ENCODE peak calls at places on chromosomes 4 and X, in nine cellular contexts. V is suprapubic skin, Q is lower lobe of right lung, Z is heart left ventricle, O is pancreas, A is cardiac muscle cell, F is fibroblast of lung, D is stomach, W is tibial nerve. X is an unnamed sample. For H3K4me1, the result is how much of the 10 kb centered on the place peaks cover.

GRCh38 chrX:152926279-152926678 is 28.4 kb downstream of the ZNF185 start:
- DNase-seq in O (peak), Z (no peak), W (no peak), D (peak), V (no peak), Q (no peak), A (no peak), F (peak), X (peak)

GRCh38 chr4:721261-722171 is 15.9 kb downstream of the PCGF3 start:
- DNase-seq in Z (no peak), O (no peak), D (no peak), F (peak), V (peak), A (no peak), Q (no peak), W (no peak), X (no peak)

GRCh38 chrX:115591856-115592842 is 31.2 kb downstream of the PLS3 start:
- DNase-seq in D (no peak), A (no peak), Q (no peak), V (no peak), W (no peak), F (peak), O (no peak), Z (no peak), X (no peak)

GRCh38 chr4:5192271-5192670 is 141.0 kb downstream of the STK32B start:
- DNase-seq in V (no peak), A (no peak), F (no peak), Q (no peak), W (no peak), D (no peak), O (no peak), Z (no peak), X (no peak)

GRCh38 chrX:32954125-32954524 is 257.2 kb downstream of the DMD start:
- DNase-seq in Q (no peak), D (no peak), W (no peak), A (no peak), V (no peak), Z (no peak), F (no peak), O (no peak), X (no peak)

GRCh38 chr4:116925900-116926457 is 159.4 kb downstream of the TRAM1L1 start:
- DNase-seq in D (peak), A (peak), F (peak), Q (peak), V (no peak), Z (no peak), O (peak), W (no peak), X (no peak)

GRCh38 chr4:23036503-23036902 is 343.8 kb downstream of the GBA3 start:
- DNase-seq in O (no peak), D (no peak), A (no peak), V (no peak), F (no peak), Q (no peak), Z (no peak), W (no peak), X (no peak)

GRCh38 chrX:154368630-154369452 is 5.6 kb downstream of the FLNA start:
- DNase-seq in A (no peak), Z (peak), Q (peak), V (peak), O (peak), W (peak), F (peak), D (peak), X (peak)

GRCh38 chrX:85379174-85379907 is at the start of gene POF1B:
- DNase-seq in Z (no peak), O (peak), Q (peak), F (no peak), V (no peak), A (no peak), D (peak), W (no peak), X (peak)

GRCh38 chr4:112422644-112423043 is 93.3 kb downstream of the NEUROG2 start:
- DNase-seq in V (no peak), A (no peak), F (no peak), W (no peak), O (no peak), D (no peak), Z (no peak), Q (no peak), X (peak)

GRCh38 chrX:10631416-10632145 is 11.2 kb upstream of the MID1 start:
- DNase-seq in Q (no peak), D (no peak), A (no peak), Z (no peak), O (no peak), V (no peak), W (no peak), F (no peak), X (no peak)

GRCh38 chr4:80101086-80101767 is 28.2 kb upstream of the ANTXR2 start:
- DNase-seq in O (no peak), D (no peak), F (no peak), Q (no peak), V (no peak), W (no peak), A (no peak), Z (no peak), X (no peak)

GRCh38 chr4:95129708-95130343 is 372.1 kb downstream of the BMPR1B start:
- DNase-seq in O (no peak), W (peak), A (no peak), F (peak), Q (no peak), Z (peak), V (no peak), D (no peak), X (peak)

GRCh38 chr4:121077496-121077895 is 5.2 kb upstream of the NDNF start:
- DNase-seq in O (no peak), A (no peak), Q (no peak), V (no peak), Z (no peak), D (no peak), W (no peak), F (no peak), X (peak)

GRCh38 chr4:77821775-77822174 is 2.6 kb upstream of the CNOT6L start:
- DNase-seq in O (no peak), D (no peak), Z (no peak), Q (no peak), V (no peak), F (no peak), W (no peak), A (no peak), X (no peak)

GRCh38 chr4:80307774-80308465 is 27.6 kb upstream of the CFAP299 start:
- DNase-seq in Z (no peak), W (no peak), Q (no peak), O (no peak), D (no peak), A (no peak), V (no peak), F (peak), X (peak)

GRCh38 chrX:57929373-57929772 is 19.1 kb upstream of the ZXDA start:
- DNase-seq in F (peak), V (no peak), O (no peak), D (no peak), Z (no peak), A (peak), W (no peak), Q (no peak), X (peak)

GRCh38 chr4:181308476-181309170 is 934.6 kb upstream of the TENM3 start:
- DNase-seq in W (no peak), F (no peak), D (peak), A (no peak), Z (no peak), V (no peak), Q (no peak), O (no peak), X (no peak)

GRCh38 chr4:123481034-123481433 is 84.4 kb downstream of the SPRY1 start:
- DNase-seq in F (peak), V (no peak), D (no peak), Q (no peak), W (no peak), O (no peak), Z (no peak), A (peak), X (no peak)

GRCh38 chr4:123559955-123560669 is 163.5 kb downstream of the SPRY1 start:
- DNase-seq in Q (no peak), D (no peak), F (peak), V (no peak), O (no peak), Z (no peak), W (no peak), A (peak), X (peak)

GRCh38 chr4:83783179-83783578 is 247.3 kb downstream of the GPAT3 start:
- DNase-seq in D (no peak), W (no peak), Q (no peak), V (no peak), O (no peak), A (no peak), Z (no peak), F (no peak), X (no peak)

GRCh38 chr4:139606600-139607301 is 50.7 kb upstream of the SETD7 start:
- DNase-seq in V (no peak), A (no peak), Q (no peak), W (no peak), D (no peak), O (no peak), F (peak), Z (no peak), X (peak)

GRCh38 chr4:89598602-89599001 is 238.4 kb downstream of the SNCA start:
- DNase-seq in O (no peak), Z (no peak), A (no peak), W (no peak), V (no peak), Q (no peak), D (no peak), F (peak), X (peak)

GRCh38 chrX:12372111-12372510 is 233.8 kb downstream of the FRMPD4 start:
- DNase-seq in V (no peak), O (no peak), Q (no peak), D (no peak), A (no peak), F (peak), W (no peak), Z (no peak), X (no peak)

GRCh38 chr4:27701563-27701962 is 840.9 kb downstream of the STIM2 start:
- DNase-seq in D (no peak), O (no peak), W (no peak), F (peak), V (no peak), Z (no peak), A (no peak), Q (no peak), X (no peak)

GRCh38 chrX:52979568-52979967 is 21.2 kb upstream of the FAM156A start:
- DNase-seq in O (no peak), V (no peak), W (no peak), F (no peak), A (no peak), D (no peak), Q (no peak), Z (no peak), X (no peak)

GRCh38 chrX:119692241-119693031 is 532 bp downstream of the SEPTIN6 start:
- DNase-seq in W (no peak), F (peak), Z (peak), D (peak), Q (peak), V (no peak), A (peak), O (no peak), X (peak)
- H3K4me1 ChIP-seq in W (under half), F (under half), Z (under half), D (under half), Q (under half), V (under half), A (under half), O (under half), X (under half)

GRCh38 chr4:8383016-8383415 is 57.5 kb downstream of the ACOX3 start:
- DNase-seq in V (no peak), O (no peak), F (no peak), Z (no peak), W (no peak), A (no peak), Q (peak), D (no peak), X (no peak)

GRCh38 chr4:8385106-8385505 is 55.4 kb downstream of the ACOX3 start:
- DNase-seq in Z (no peak), W (no peak), O (no peak), D (no peak), Q (peak), A (no peak), F (no peak), V (no peak), X (no peak)

GRCh38 chr4:8381814-8382581 is 58.5 kb downstream of the ACOX3 start:
- DNase-seq in Z (no peak), F (no peak), A (no peak), Q (peak), V (no peak), D (no peak), W (no peak), O (no peak), X (no peak)

GRCh38 chr4:8384397-8385060 is 56.0 kb downstream of the ACOX3 start:
- DNase-seq in V (no peak), O (no peak), A (no peak), W (no peak), Z (no peak), D (no peak), F (no peak), Q (peak), X (no peak)

GRCh38 chr4:8383451-8384160 is 56.9 kb downstream of the ACOX3 start:
- DNase-seq in W (no peak), A (no peak), Q (peak), V (no peak), F (peak), O (no peak), Z (no peak), D (no peak), X (peak)
- H3K4me1 ChIP-seq in W (under half), A (under half), Q (under half), V (under half), F (under half), O (under half), Z (under half), D (under half), X (under half)

DNA sequence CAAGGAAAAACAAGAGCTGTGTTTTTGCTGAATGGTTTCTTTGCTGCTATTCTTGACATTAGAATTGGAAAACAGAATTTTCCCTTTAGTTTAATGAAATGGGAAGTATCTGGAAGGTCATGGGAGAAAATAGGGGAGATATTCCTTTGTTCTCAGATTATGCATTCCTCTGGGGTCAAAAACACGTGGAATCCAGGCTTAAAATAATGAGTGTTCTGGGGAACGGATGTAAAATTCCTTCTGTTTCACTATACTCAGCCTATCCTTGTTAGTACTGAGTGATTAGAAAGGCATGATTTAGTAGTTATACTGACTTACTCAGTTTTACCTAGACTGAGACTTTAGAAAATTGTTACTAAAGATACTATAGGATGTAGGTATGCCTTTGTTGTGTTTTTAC is 107.3 kb downstream of the ARHGAP10 start:
- DNase-seq in D (no peak), Z (no peak), W (no peak), Q (no peak), F (no peak), A (no peak), V (no peak), O (no peak), X (no peak)
- H3K4me1 ChIP-seq in D (under half), Z (under half), W (under half), Q (under half), F (under half), A (under half), V (under half), O (under half), X (under half)

GRCh38 chrX:48918303-48918643 is 551 bp downstream of the PIM2 start:
- DNase-seq in V (no peak), Z (no peak), A (no peak), D (no peak), Q (no peak), W (no peak), O (no peak), F (no peak), X (no peak)
- H3K4me1 ChIP-seq in V (under half), Z (under half), A (under half), D (under half), Q (under half), W (under half), O (under half), F (under half), X (under half)

GRCh38 chr4:6608758-6609414 is 31.6 kb upstream of the MRFAP1 start:
- DNase-seq in F (no peak), Q (no peak), D (no peak), A (peak), Z (no peak), W (no peak), V (no peak), O (no peak), X (no peak)
- H3K4me1 ChIP-seq in F (under half), Q (under half), D (under half), A (under half), Z (under half), W (under half), V (under half), O (under half), X (under half)

GRCh38 chr4:125390727-125391126 is 76.0 kb downstream of the FAT4 start:
- DNase-seq in A (no peak), Q (no peak), D (no peak), Z (no peak), F (peak), O (no peak), W (no peak), V (no peak), X (no peak)
- H3K4me1 ChIP-seq in A (under half), Q (under half), D (under half), Z (under half), F (under half), O (under half), W (under half), V (under half), X (under half)

DNA sequence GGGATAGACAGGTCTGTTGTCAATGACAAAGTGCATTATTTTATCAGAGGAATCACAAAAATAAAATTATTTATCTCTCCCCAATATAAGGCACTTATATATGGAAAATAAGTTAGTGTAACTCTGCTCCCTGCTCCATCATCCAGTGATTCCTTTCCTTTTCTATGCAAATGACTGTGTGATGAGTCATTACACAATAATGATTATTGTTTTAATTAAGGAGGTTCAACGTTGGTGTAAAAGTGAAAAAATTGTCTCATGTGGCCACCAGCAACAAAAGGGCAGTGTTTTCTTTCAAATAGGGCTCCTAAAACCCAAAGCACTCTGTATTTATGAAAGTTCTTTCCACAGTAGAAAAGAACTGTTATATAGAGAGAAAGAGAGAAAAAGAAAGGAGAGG is 16.7 kb downstream of the SLC7A11 start:
- DNase-seq in Q (no peak), O (no peak), D (no peak), A (no peak), V (no peak), F (peak), Z (no peak), W (no peak), X (no peak)
- H3K4me1 ChIP-seq in Q (under half), O (under half), D (under half), A (under half), V (under half), F (under half), Z (under half), W (under half), X (under half)

GRCh38 chrX:97672608-97673007 is 788.9 kb downstream of the RPA4 start:
- DNase-seq in O (no peak), Z (no peak), A (no peak), D (no peak), Q (no peak), V (no peak), W (no peak), F (no peak), X (no peak)

GRCh38 chrX:97668126-97668525 is 784.4 kb downstream of the RPA4 start:
- DNase-seq in F (no peak), Z (no peak), W (no peak), O (no peak), D (no peak), Q (no peak), V (no peak), A (no peak), X (no peak)

GRCh38 chrX:97672138-97672537 is 788.4 kb downstream of the RPA4 start:
- DNase-seq in A (no peak), V (no peak), Q (no peak), F (no peak), W (no peak), D (no peak), Z (no peak), O (no peak), X (no peak)

GRCh38 chrX:97666890-97667289 is 783.2 kb downstream of the RPA4 start:
- DNase-seq in F (no peak), W (no peak), V (no peak), Q (no peak), A (no peak), D (no peak), O (peak), Z (no peak), X (no peak)
- H3K4me1 ChIP-seq in F (under half), W (under half), V (under half), Q (under half), A (under half), D (under half), O (under half), Z (under half), X (under half)

X was measured in SJCRH30.